ENCODE peak calls at places on chromosomes 1 and 21, in nine cellular contexts. Q, M, J, D, G, C, N, R and W are unnamed samples.

GRCh38 chr1:160098852-160099647 is 631 bp upstream of the IGSF8 start:
- DNase-seq in Q (peak), M (peak), J (peak), D (peak), G (peak), C (peak), N (peak), R (peak), W (peak)

GRCh38 chr1:201176931-201177330 is 13.7 kb upstream of the IGFN1 start:
- DNase-seq in Q (no peak), M (peak), J (no peak), D (no peak), G (no peak), C (no peak), N (peak), R (peak), W (peak)

GRCh38 chr1:172951728-172952365 is 98.9 kb downstream of the TNFSF18 start:
- DNase-seq in Q (no peak), M (no peak), J (no peak), D (peak), G (no peak), C (no peak), N (no peak), R (no peak), W (peak)

GRCh38 chr1:207826557-207827487 is 75.0 kb downstream of the CD46 start:
- DNase-seq in Q (peak), M (peak), J (peak), D (peak), G (peak), C (no peak), N (peak), R (peak), W (peak)

GRCh38 chr1:167483790-167484189 is 34.5 kb downstream of the CD247 start:
- DNase-seq in Q (no peak), M (no peak), J (no peak), D (no peak), G (no peak), C (no peak), N (peak), R (no peak), W (no peak)

GRCh38 chr1:181081399-181081798 is 7.1 kb upstream of the IER5 start:
- DNase-seq in Q (no peak), M (no peak), J (peak), D (no peak), G (no peak), C (no peak), N (no peak), R (no peak), W (no peak)

GRCh38 chr1:45230537-45230936 is 24.1 kb upstream of the ZSWIM5 start:
- DNase-seq in Q (no peak), M (peak), J (no peak), D (no peak), G (no peak), C (no peak), N (peak), R (no peak), W (no peak)

GRCh38 chr1:85347908-85348307 is 71.5 kb upstream of the BCL10 start:
- DNase-seq in Q (no peak), M (no peak), J (no peak), D (no peak), G (no peak), C (no peak), N (no peak), R (no peak), W (no peak)

GRCh38 chr1:31529999-31530705 is 46.2 kb upstream of the TINAGL1 start:
- DNase-seq in Q (no peak), M (no peak), J (no peak), D (no peak), G (no peak), C (no peak), N (no peak), R (no peak), W (no peak)

GRCh38 chr1:51423098-51423821 is 92.9 kb upstream of the TTC39A start:
- DNase-seq in Q (no peak), M (no peak), J (no peak), D (peak), G (no peak), C (no peak), N (no peak), R (peak), W (no peak)

GRCh38 chr1:165841582-165842362 is 14.4 kb downstream of the UCK2 start:
- DNase-seq in Q (no peak), M (no peak), J (no peak), D (peak), G (no peak), C (no peak), N (no peak), R (no peak), W (peak)

GRCh38 chr1:41813220-41813619 is 105.5 kb downstream of the HIVEP3 start:
- DNase-seq in Q (no peak), M (no peak), J (no peak), D (no peak), G (no peak), C (no peak), N (no peak), R (no peak), W (no peak)

GRCh38 chr1:114340906-114341698 is 169.9 kb downstream of the TRIM33 start:
- DNase-seq in Q (no peak), M (peak), J (no peak), D (no peak), G (no peak), C (no peak), N (peak), R (no peak), W (no peak)

GRCh38 chr1:223776826-223777454 is 64.6 kb downstream of the CAPN2 start:
- DNase-seq in Q (no peak), M (no peak), J (no peak), D (no peak), G (no peak), C (no peak), N (no peak), R (no peak), W (no peak)

GRCh38 chr21:43793243-43793642 is 3.9 kb downstream of the RRP1 start:
- DNase-seq in Q (peak), M (no peak), J (no peak), D (no peak), G (no peak), C (no peak), N (no peak), R (no peak), W (no peak)

GRCh38 chr1:12051361-12051760 is 11.7 kb upstream of the TNFRSF8 start:
- DNase-seq in Q (no peak), M (no peak), J (no peak), D (no peak), G (no peak), C (no peak), N (no peak), R (no peak), W (no peak)

GRCh38 chr1:18727956-18728355 is 97.3 kb downstream of the PAX7 start:
- DNase-seq in Q (no peak), M (no peak), J (no peak), D (no peak), G (no peak), C (no peak), N (no peak), R (no peak), W (no peak)

GRCh38 chr1:62050165-62050564 is 144.5 kb upstream of the L1TD1 start:
- DNase-seq in Q (no peak), M (no peak), J (no peak), D (no peak), G (no peak), C (no peak), N (no peak), R (no peak), W (no peak)

GRCh38 chr1:119929643-119930310 is 33.5 kb upstream of the ADAM30 start:
- DNase-seq in Q (no peak), M (no peak), J (no peak), D (no peak), G (no peak), C (no peak), N (no peak), R (no peak), W (no peak)

GRCh38 chr1:115099693-115100050 is 10.4 kb upstream of the TSPAN2 start:
- DNase-seq in Q (no peak), M (no peak), J (no peak), D (peak), G (no peak), C (no peak), N (no peak), R (no peak), W (peak)

GRCh38 chr1:196873385-196873784 is 14.5 kb upstream of the CFHR4 start:
- DNase-seq in Q (no peak), M (no peak), J (peak), D (no peak), G (no peak), C (no peak), N (no peak), R (no peak), W (no peak)

GRCh38 chr1:22275626-22276395 is 132.9 kb upstream of the WNT4 start:
- DNase-seq in Q (peak), M (peak), J (peak), D (peak), G (peak), C (no peak), N (peak), R (peak), W (peak)

GRCh38 chr21:42991992-42992740 is 17.8 kb downstream of the PKNOX1 start:
- DNase-seq in Q (peak), M (no peak), J (no peak), D (peak), G (no peak), C (no peak), N (peak), R (peak), W (peak)

GRCh38 chr1:48841945-48842344 is 65.3 kb upstream of the BEND5 start:
- DNase-seq in Q (no peak), M (no peak), J (no peak), D (no peak), G (no peak), C (no peak), N (no peak), R (peak), W (no peak)